ENCODE peak calls at places on chromosomes 4 and X, in seven cellular contexts. A, W, Y, T, L, C and G are unnamed samples.

GRCh38 chr4:79948739-79949138 is 124.3 kb downstream of the ANTXR2 start:
- DNase-seq in W (no peak), L (no peak), Y (no peak), T (no peak), A (no peak), C (no peak), G (no peak)

GRCh38 chr4:4989083-4989622 is 30.1 kb downstream of the CYTL1 start:
- DNase-seq in L (no peak), C (no peak), T (no peak), Y (no peak), W (no peak), A (no peak), G (no peak)

GRCh38 chr4:83217721-83218522 is 66.7 kb downstream of the COQ2 start:
- DNase-seq in W (no peak), C (no peak), Y (no peak), L (no peak), T (no peak), A (peak), G (no peak)

GRCh38 chr4:186298034-186298647 is 32.2 kb downstream of the F11 start:
- DNase-seq in Y (peak), A (no peak), T (no peak), W (no peak), L (no peak), C (no peak), G (peak)

GRCh38 chr4:126907389-126907788 is 725.4 kb upstream of the INTU start:
- DNase-seq in W (no peak), L (no peak), Y (no peak), A (no peak), T (no peak), C (no peak), G (no peak)

GRCh38 chr4:184850431-184851199 is 24.8 kb upstream of the ACSL1 start:
- DNase-seq in A (no peak), W (no peak), C (no peak), Y (no peak), L (no peak), T (no peak), G (no peak)

GRCh38 chr4:47486306-47486705 is 1.2 kb downstream of the ATP10D start:
- DNase-seq in A (no peak), Y (no peak), C (no peak), T (no peak), W (no peak), L (no peak), G (no peak)

GRCh38 chrX:17590892-17591740 is 146.2 kb upstream of the SCML1 start:
- DNase-seq in Y (peak), A (no peak), L (peak), W (peak), C (peak), T (peak), G (peak)

GRCh38 chr4:848803-849477 is 23.0 kb upstream of the CPLX1 start:
- DNase-seq in L (no peak), T (no peak), C (no peak), Y (peak), A (no peak), W (no peak), G (no peak)

GRCh38 chr4:27315625-27316024 is 455.0 kb downstream of the STIM2 start:
- DNase-seq in L (no peak), A (no peak), T (no peak), W (no peak), C (no peak), Y (no peak), G (no peak)

GRCh38 chrX:48492293-48492910 is 16.4 kb upstream of the PORCN start:
- DNase-seq in C (peak), A (no peak), L (no peak), T (no peak), W (no peak), Y (no peak), G (no peak)

GRCh38 chr4:98890698-98891097 is 38.2 kb downstream of the EIF4E start:
- DNase-seq in W (no peak), A (no peak), T (no peak), Y (no peak), C (no peak), L (no peak), G (no peak)

GRCh38 chr4:98430708-98431403 is 169.7 kb downstream of the RAP1GDS1 start:
- DNase-seq in A (no peak), Y (no peak), C (no peak), L (no peak), W (no peak), T (peak), G (no peak)

GRCh38 chr4:37675587-37676290 is 10.4 kb downstream of the RELL1 start:
- DNase-seq in L (no peak), C (no peak), W (no peak), A (peak), Y (no peak), T (no peak), G (no peak)

GRCh38 chrX:97367149-97367548 is 483.4 kb downstream of the RPA4 start:
- DNase-seq in T (no peak), Y (no peak), W (no peak), L (no peak), C (no peak), A (no peak), G (no peak)

GRCh38 chrX:40832723-40833122 is 97.4 kb upstream of the MED14 start:
- DNase-seq in L (no peak), T (no peak), Y (no peak), W (no peak), A (no peak), C (no peak), G (no peak)

GRCh38 chr4:21307709-21308108 is 607.5 kb downstream of the PACRGL start:
- DNase-seq in C (no peak), Y (no peak), W (no peak), A (no peak), T (no peak), L (no peak), G (no peak)

GRCh38 chr4:98620087-98620784 is 38.2 kb downstream of the TSPAN5 start:
- DNase-seq in A (no peak), C (no peak), Y (no peak), L (no peak), T (no peak), W (no peak), G (no peak)

GRCh38 chrX:77918568-77918967 is 8.1 kb downstream of the ATP7A start:
- DNase-seq in W (no peak), A (no peak), Y (no peak), L (no peak), C (no peak), T (no peak), G (no peak)

GRCh38 chr4:173448919-173449641 is 50.2 kb upstream of the SCRG1 start:
- DNase-seq in A (no peak), T (no peak), L (no peak), Y (peak), W (no peak), C (peak), G (no peak)

GRCh38 chrX:54695816-54696487 is 102.1 kb downstream of the ITIH6 start:
- DNase-seq in T (no peak), Y (peak), L (no peak), C (no peak), W (no peak), A (peak), G (no peak)

GRCh38 chr4:160835789-160836188 is 1328.0 kb downstream of the FSTL5 start:
- DNase-seq in C (no peak), A (no peak), Y (no peak), L (no peak), T (peak), W (no peak), G (no peak)

GRCh38 chrX:2848806-2849420 is 20.2 kb downstream of the GYG2 start:
- DNase-seq in W (peak), C (no peak), Y (no peak), L (no peak), A (no peak), T (no peak), G (no peak)

GRCh38 chr4:55635282-55635681 is 816 bp downstream of the NMU start:
- DNase-seq in T (no peak), A (no peak), W (no peak), Y (peak), L (no peak), C (peak), G (no peak)

GRCh38 chrX:153649915-153650782 is 3.1 kb downstream of the DUSP9 start:
- DNase-seq in T (no peak), W (no peak), A (no peak), Y (no peak), C (no peak), L (no peak), G (no peak)

GRCh38 chr4:105107105-105107856 is 39.4 kb upstream of the TET2 start:
- DNase-seq in A (no peak), C (no peak), T (no peak), W (no peak), L (no peak), Y (no peak), G (no peak)

GRCh38 chr4:80192252-80192866 is 4.9 kb upstream of the PRDM8 start:
- DNase-seq in L (no peak), W (no peak), A (no peak), C (no peak), T (no peak), Y (no peak), G (no peak)

GRCh38 chr4:53592686-53593641 is 1.7 kb upstream of the LNX1 start:
- DNase-seq in T (no peak), L (peak), W (no peak), C (peak), Y (no peak), A (no peak), G (peak)

GRCh38 chr4:122700178-122700725 is 32.3 kb upstream of the BBS12 start:
- DNase-seq in C (peak), T (peak), W (peak), L (no peak), A (no peak), Y (peak), G (no peak)

GRCh38 chr4:110628321-110629213 is 5.7 kb upstream of the PITX2 start:
- DNase-seq in L (no peak), T (no peak), W (no peak), A (no peak), Y (no peak), C (no peak), G (no peak)

GRCh38 chr4:181832305-181832704 is 410.9 kb upstream of the TENM3 start:
- DNase-seq in T (no peak), Y (no peak), L (no peak), C (no peak), A (no peak), W (no peak), G (no peak)

GRCh38 chr4:17511950-17512795 is at the start of gene QDPR:
- DNase-seq in Y (peak), W (peak), T (peak), L (peak), C (peak), A (peak), G (peak)
- TF ChIP-seq JUND in Y (no peak), W (no peak), T (no peak), L (no peak), C (no peak), A (no peak), G (no peak)

DNA sequence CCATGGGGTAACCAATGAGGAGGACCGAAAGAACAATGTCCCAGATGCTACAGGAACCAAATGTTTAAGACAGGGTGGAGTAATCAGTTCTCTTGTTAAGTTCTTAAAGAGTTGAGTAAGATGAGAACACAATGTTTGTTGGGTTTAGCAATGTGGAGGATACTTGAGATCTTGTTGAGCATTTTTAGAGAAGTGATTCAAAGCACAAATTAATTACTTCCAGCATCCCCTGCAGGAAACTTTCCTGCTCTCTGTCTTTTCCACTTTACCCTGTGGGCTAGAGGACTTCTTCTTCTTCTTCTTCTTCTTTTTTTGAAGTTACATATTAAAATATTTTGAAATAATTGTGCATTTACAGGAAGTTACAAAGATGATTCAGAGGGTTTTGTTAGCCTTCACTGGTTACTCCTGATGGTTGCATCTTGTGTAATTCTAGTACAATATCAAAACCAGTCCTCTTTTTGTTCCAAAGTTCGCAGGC is 13.4 kb downstream of the SGMS2 start:
- DNase-seq in C (no peak), W (no peak), Y (no peak), T (no peak), L (no peak), A (no peak), G (no peak)
- TF ChIP-seq JUND in C (no peak), W (no peak), Y (no peak), T (no peak), L (no peak), A (no peak), G (no peak)

GRCh38 chr4:16597829-16598228 is 300.6 kb downstream of the LDB2 start:
- DNase-seq in A (no peak), C (no peak), T (no peak), Y (no peak), L (no peak), W (peak), G (no peak)
- TF ChIP-seq JUND in A (no peak), C (no peak), T (no peak), Y (no peak), L (no peak), W (no peak), G (no peak)

GRCh38 chrX:124435616-124436015 is 89.3 kb downstream of the SH2D1A start:
- DNase-seq in T (no peak), A (no peak), Y (no peak), L (no peak), W (no peak), C (no peak), G (no peak)
- TF ChIP-seq JUND in T (no peak), A (no peak), Y (no peak), L (no peak), W (no peak), C (no peak), G (no peak)